ENCODE peak calls at places on chromosome 21, in seven cellular contexts. V is lung, U is AG04450, M is pancreas, C is Peyer's patch, D is heart left ventricle, N is colonic mucosa. A is an unnamed sample.

GRCh38 chr21:41612674-41613250 is 104.8 kb upstream of the TMPRSS2 start:
- DNase-seq in C (peak), D (peak), U (peak), V (peak), M (peak), N (peak), A (peak)

GRCh38 chr21:33080776-33081175 is 10.8 kb downstream of the OLIG1 start:
- DNase-seq in D (no peak), C (no peak), N (no peak), V (no peak), M (no peak), U (no peak), A (no peak)

GRCh38 chr21:18832950-18833349 is 429.4 kb upstream of the TMPRSS15 start:
- DNase-seq in C (no peak), D (no peak), V (no peak), M (no peak), N (no peak), U (no peak), A (peak)

GRCh38 chr21:34037446-34037845 is 35.9 kb upstream of the MRPS6 start:
- DNase-seq in C (no peak), D (no peak), M (no peak), N (no peak), U (peak), V (peak), A (peak)

GRCh38 chr21:40176732-40177131 is 309.5 kb downstream of the PCP4 start:
- DNase-seq in M (no peak), C (no peak), D (no peak), N (no peak), U (no peak), V (no peak), A (no peak)

GRCh38 chr21:35565204-35565611 is 495.1 kb downstream of the SETD4 start:
- DNase-seq in N (no peak), U (no peak), D (peak), M (peak), C (no peak), V (peak), A (peak)

GRCh38 chr21:32612999-32613337 is 791 bp upstream of the CFAP298 start:
- DNase-seq in C (no peak), V (no peak), D (no peak), N (no peak), M (no peak), U (no peak), A (no peak)

GRCh38 chr21:32807717-32808380 is 36.3 kb upstream of the PAXBP1 start:
- DNase-seq in N (peak), U (no peak), C (no peak), V (no peak), M (no peak), D (no peak), A (peak)

GRCh38 chr21:39040494-39041110 is 142.6 kb downstream of the PSMG1 start:
- DNase-seq in D (no peak), N (no peak), C (no peak), V (no peak), U (no peak), M (no peak), A (no peak)

DNA sequence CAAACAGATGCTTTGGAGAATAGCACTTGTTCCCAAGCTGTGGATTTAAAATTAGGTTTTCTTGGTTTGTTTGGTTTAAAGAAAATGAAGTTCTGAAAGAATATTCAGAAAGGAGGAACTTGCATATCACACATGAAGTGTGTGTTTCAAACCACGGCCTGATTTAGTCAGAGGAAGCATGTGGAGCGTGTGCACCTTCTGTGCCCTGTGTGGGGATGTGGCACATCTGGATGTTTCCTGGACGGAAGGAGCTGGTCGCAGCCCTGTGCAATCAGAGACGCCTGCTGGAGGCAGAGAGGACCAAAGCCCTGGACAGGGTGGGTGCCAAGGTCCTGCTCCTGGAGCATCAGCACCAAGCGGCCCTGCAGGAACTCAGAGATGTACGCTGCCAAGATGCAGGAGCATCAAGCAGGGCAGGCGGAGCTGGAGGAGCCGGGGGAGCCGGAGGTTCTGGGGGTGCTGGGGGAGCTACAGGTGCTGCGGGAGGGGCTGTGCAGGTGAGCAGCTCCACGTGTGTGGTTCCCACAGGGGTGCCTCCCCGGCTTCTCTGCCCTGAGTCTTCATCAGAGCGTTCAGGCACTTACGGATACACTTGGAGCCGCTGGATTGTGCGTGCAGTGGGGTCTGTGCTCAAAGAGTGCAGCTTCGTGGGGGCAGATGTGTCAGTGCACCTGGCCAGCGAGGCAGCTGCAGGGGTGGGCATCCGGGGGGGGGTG is 45.7 kb downstream of the PCNT start:
- DNase-seq in U (no peak), C (no peak), D (no peak), N (no peak), M (no peak), V (no peak), A (no peak)
- H3K27ac ChIP-seq in U (no peak), C (no peak), D (no peak), N (no peak), M (no peak), V (no peak), A (no peak)

GRCh38 chr21:31531967-31532366 is 127.5 kb upstream of the SOD1 start:
- DNase-seq in N (no peak), D (no peak), M (no peak), U (no peak), V (no peak), C (no peak), A (no peak)

GRCh38 chr21:31529406-31529805 is 130.1 kb upstream of the SOD1 start:
- DNase-seq in D (no peak), V (no peak), U (no peak), C (no peak), N (no peak), M (no peak), A (no peak)

GRCh38 chr21:31530918-31531705 is 128.4 kb upstream of the SOD1 start:
- DNase-seq in N (peak), M (peak), D (no peak), C (no peak), U (no peak), V (no peak), A (no peak)

GRCh38 chr21:31526040-31526439 is 133.5 kb upstream of the SOD1 start:
- DNase-seq in U (no peak), N (no peak), V (no peak), C (no peak), D (no peak), M (no peak), A (peak)

DNA sequence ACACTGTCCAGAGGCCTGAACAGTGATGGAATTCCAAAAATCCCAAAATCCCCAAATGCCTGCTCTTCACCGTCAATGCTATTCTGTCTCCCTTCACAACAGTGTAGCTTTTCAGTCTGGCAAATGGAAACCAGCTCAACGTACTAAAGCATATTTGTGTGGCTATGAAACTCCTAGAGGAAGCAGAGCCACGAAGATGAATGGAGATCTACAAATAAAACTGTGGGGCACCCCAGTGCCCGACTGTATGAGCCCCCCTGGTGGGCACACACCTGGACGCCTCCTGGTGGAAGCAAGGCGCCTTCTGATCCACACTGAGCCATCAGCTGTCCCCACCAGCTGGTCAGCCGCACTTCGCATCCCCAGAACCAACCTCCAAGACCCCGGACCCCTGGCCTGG is 129.1 kb upstream of the SOD1 start:
- DNase-seq in M (no peak), U (no peak), D (no peak), C (no peak), V (no peak), N (no peak), A (no peak)
- TF ChIP-seq CTCF in M (no peak), U (no peak), D (no peak), C (no peak), V (no peak), N (no peak), A (no peak)

GRCh38 chr21:27569831-27570230 is 602.9 kb upstream of the ADAMTS5 start:
- DNase-seq in V (no peak), D (no peak), U (no peak), C (no peak), M (no peak), N (no peak), A (no peak)
- H3K27ac ChIP-seq in V (no peak), D (no peak), U (peak), C (no peak), M (no peak), N (no peak), A (no peak)

GRCh38 chr21:25039461-25040380 is 567.6 kb downstream of the MRPL39 start:
- DNase-seq in U (no peak), N (no peak), C (no peak), M (no peak), V (no peak), D (no peak), A (no peak)
- TF ChIP-seq CTCF in U (peak), N (no peak), C (no peak), M (peak), V (no peak), D (peak), A (peak)

GRCh38 chr21:28805885-28806284 is 186.8 kb downstream of the LTN1 start:
- DNase-seq in C (no peak), V (no peak), U (peak), N (no peak), M (no peak), D (no peak), A (no peak)

GRCh38 chr21:28798798-28799197 is 193.9 kb downstream of the LTN1 start:
- DNase-seq in D (no peak), M (no peak), U (no peak), V (no peak), N (no peak), C (no peak), A (no peak)

GRCh38 chr21:28801906-28802305 is 190.8 kb downstream of the LTN1 start:
- DNase-seq in N (no peak), U (no peak), C (no peak), D (no peak), M (no peak), V (no peak), A (no peak)

GRCh38 chr21:28799926-28800325 is 192.8 kb downstream of the LTN1 start:
- DNase-seq in D (no peak), V (no peak), U (no peak), M (no peak), N (no peak), C (no peak), A (no peak)

GRCh38 chr21:28804089-28804670 is 188.5 kb downstream of the LTN1 start:
- DNase-seq in U (no peak), D (no peak), V (no peak), N (no peak), M (no peak), C (no peak), A (no peak)
- H3K27ac ChIP-seq in U (no peak), D (no peak), V (no peak), N (no peak), M (no peak), C (no peak), A (no peak)

GRCh38 chr21:45098867-45099266 is 24.5 kb downstream of the ADARB1 start:
- DNase-seq in U (no peak), D (no peak), N (no peak), M (no peak), C (no peak), V (no peak), A (no peak)
- TF ChIP-seq CTCF in U (peak), D (peak), N (no peak), M (no peak), C (no peak), V (no peak), A (peak)

DNA sequence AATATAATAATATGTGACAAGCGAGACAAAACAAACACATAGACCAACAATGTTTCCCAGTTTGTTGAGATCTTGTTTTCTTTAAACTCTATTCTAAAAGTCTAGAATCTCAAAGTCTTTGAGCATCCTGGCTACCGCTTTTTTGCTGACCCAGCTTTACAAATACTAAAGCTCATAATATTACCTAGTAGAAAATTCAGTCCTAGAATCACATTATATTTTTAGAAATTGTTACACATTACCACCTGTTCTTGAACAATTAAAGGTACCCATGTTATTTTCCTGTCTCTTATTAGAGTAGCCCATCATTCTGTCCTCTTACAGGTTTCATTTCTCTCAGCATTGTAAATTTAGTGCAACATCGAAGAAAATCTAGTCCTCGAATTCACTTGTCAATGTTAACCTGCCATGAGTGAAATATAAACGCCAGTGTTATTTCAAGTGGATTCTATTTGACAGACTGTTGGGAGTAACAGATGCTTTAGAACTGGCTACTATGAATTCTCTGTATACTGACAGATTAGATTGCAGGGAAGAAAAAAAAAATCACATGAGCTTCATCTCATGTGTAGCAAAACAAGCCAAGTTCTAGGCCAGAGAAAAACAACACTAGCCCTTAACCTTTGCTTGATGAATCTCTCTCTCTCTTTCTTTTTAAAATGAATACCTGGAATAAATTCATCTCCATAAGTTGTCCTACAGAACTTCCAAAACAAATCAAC is 851.2 kb upstream of the ADAMTS5 start:
- DNase-seq in C (no peak), M (no peak), U (no peak), V (no peak), D (no peak), N (no peak), A (no peak)
- H3K27ac ChIP-seq in C (no peak), M (no peak), U (no peak), V (no peak), D (no peak), N (no peak), A (no peak)

DNA sequence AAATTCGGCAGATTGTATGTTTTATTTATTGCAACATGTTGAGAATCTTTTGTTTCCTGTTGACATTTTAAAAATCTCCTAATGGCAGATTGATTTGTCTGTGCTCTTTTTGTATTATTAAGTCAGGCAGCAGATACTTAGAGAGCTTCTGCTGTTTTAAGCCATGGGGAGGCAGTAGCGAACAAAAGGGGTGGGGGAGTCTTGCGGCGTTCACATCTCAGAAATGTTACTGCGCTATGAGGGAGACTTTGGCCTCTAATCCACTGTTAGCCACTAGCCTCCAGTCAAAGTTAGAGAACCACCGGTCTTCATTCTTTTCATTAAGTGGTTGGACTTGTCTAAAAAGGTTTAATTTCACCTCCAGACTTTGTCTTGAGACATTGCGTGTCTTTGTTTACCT is 93.6 kb downstream of the DYRK1A start:
- DNase-seq in N (no peak), V (no peak), D (no peak), M (no peak), U (no peak), C (no peak), A (no peak)
- TF ChIP-seq CTCF in N (no peak), V (no peak), D (peak), M (no peak), U (peak), C (no peak), A (no peak)